ENCODE peak calls at places on chromosomes 13 and 19, in eight cellular contexts. G is NCI-H1436; D is heart left ventricle; R is AG08395; Y is activated CD8-positive, alpha-beta T cell treated with anti-CD3 and anti-CD28 coated beads, Interleukin-2, amount 10 ng/mL, durations not matched to agents 7 days and 5 days; S is hepatic stellate cell; C is stimulated activated CD4-positive, alpha-beta T cell treated with anti-CD3 and anti-CD28 coated beads, Interleukin-15, amount 100 ng/mL, for 1 hour; I is GDM1. V is an unnamed sample.

GRCh38 chr19:38583219-38583984 is 34.4 kb downstream of the MAP4K1 start:
- DNase-seq in Y (no peak), S (no peak), D (no peak), R (no peak), C (no peak), I (no peak), G (no peak), V (no peak)

GRCh38 chr13:88000239-88000638 is 329.1 kb downstream of the SLITRK5 start:
- DNase-seq in R (peak; percentile 2), C (no peak), Y (no peak), I (no peak), D (no peak), S (no peak), G (no peak), V (no peak)

GRCh38 chr13:98480915-98481510 is 95.9 kb downstream of the STK24 start:
- DNase-seq in C (no peak), D (peak; percentile 51), S (no peak), G (no peak), Y (no peak), R (no peak), I (no peak), V (no peak)

GRCh38 chr13:32796754-32797153 is 210.5 kb downstream of the PDS5B start:
- DNase-seq in G (no peak), C (no peak), Y (no peak), S (no peak), D (no peak), I (no peak), R (no peak), V (no peak)

GRCh38 chr19:40165362-40165937 is 25.8 kb upstream of the MAP3K10 start:
- DNase-seq in G (peak; percentile 21), C (peak; percentile 16), I (peak; percentile 63), Y (peak; percentile 77), D (peak; percentile 32), R (peak; percentile 55), S (peak; percentile 45), V (peak; percentile 68)

GRCh38 chr19:47157455-47158321 is 27.1 kb downstream of the SAE1 start:
- DNase-seq in Y (peak; percentile 61), I (peak; percentile 49), S (peak; percentile 56), C (no peak), R (peak; percentile 55), D (peak; percentile 70), G (no peak), V (peak; percentile 58)

GRCh38 chr19:16417660-16418596 is 53.8 kb downstream of the EPS15L1 start:
- DNase-seq in R (peak; percentile 87), G (peak; percentile 32), I (peak; percentile 24), C (peak; percentile 48), D (peak; percentile 63), Y (peak; percentile 72), S (peak; percentile 88), V (peak; percentile 85)

GRCh38 chr19:45558399-45558878 is 26.2 kb downstream of the OPA3 start:
- DNase-seq in R (peak; percentile 52), G (peak; percentile 19), S (peak; percentile 50), C (peak; percentile 40), Y (peak; percentile 82), D (no peak), I (peak; percentile 41), V (peak; percentile 58)

GRCh38 chr13:74641586-74641985 is 507.4 kb upstream of the KLF12 start:
- DNase-seq in C (no peak), I (no peak), R (peak; percentile 69), Y (no peak), S (peak; percentile 2), D (no peak), G (no peak), V (peak; percentile 28)

GRCh38 chr19:34145741-34146202 is 26.5 kb upstream of the LSM14A start:
- DNase-seq in D (peak; percentile 13), S (peak; percentile 40), Y (peak; percentile 72), G (peak; percentile 47), R (peak; percentile 69), I (peak; percentile 11), C (no peak), V (peak; percentile 61)

GRCh38 chr13:114146629-114147028 is 14.2 kb upstream of the RASA3 start:
- DNase-seq in G (no peak), C (no peak), Y (no peak), D (peak; percentile 4), S (no peak), I (no peak), R (no peak), V (no peak)

GRCh38 chr19:44723952-44724319 is 24.6 kb upstream of the BCL3 start:
- DNase-seq in D (peak; percentile 77), Y (peak; percentile 83), C (peak; percentile 68), R (peak; percentile 92), G (peak; percentile 64), I (peak; percentile 79), S (peak; percentile 87), V (peak; percentile 88)

GRCh38 chr19:16936901-16937300 is 48.1 kb downstream of the F2RL3 start:
- DNase-seq in D (no peak), S (no peak), R (no peak), I (no peak), G (no peak), Y (no peak), C (no peak), V (no peak)

GRCh38 chr13:98524391-98524790 is 52.5 kb downstream of the STK24 start:
- DNase-seq in I (no peak), D (no peak), G (no peak), S (no peak), R (no peak), C (no peak), Y (no peak), V (no peak)

GRCh38 chr13:21458816-21459701 is at the start of gene ZDHHC20:
- DNase-seq in Y (peak; percentile 89), S (peak; percentile 87), D (peak; percentile 91), R (peak; percentile 98), C (peak; percentile 88), G (peak; percentile 67), I (peak; percentile 86), V (peak; percentile 98)

GRCh38 chr13:110989331-110989730 is 74.5 kb upstream of the ANKRD10 start:
- DNase-seq in G (no peak), D (no peak), Y (no peak), C (no peak), I (no peak), S (no peak), R (no peak), V (peak; percentile 21)